ENCODE peak calls at places on chromosomes 1 and 21, in five cellular contexts. O is H9, U is neuronal stem cell, N is IMR-90, E is H1. T is an unnamed sample.

GRCh38 chr1:91755176-91755575 is 130.8 kb downstream of the TGFBR3 start:
- DNase-seq in O (no peak), U (no peak), N (peak), E (no peak), T (no peak)

GRCh38 chr1:10250663-10251062 is 40.3 kb downstream of the KIF1B start:
- DNase-seq in O (no peak), U (no peak), N (no peak), E (no peak), T (no peak)

GRCh38 chr1:226816585-226816984 is 53.8 kb upstream of the PSEN2 start:
- DNase-seq in O (no peak), U (no peak), N (peak), E (no peak), T (peak)

GRCh38 chr1:70134148-70134547 is 71.2 kb downstream of the LRRC40 start:
- DNase-seq in O (no peak), U (no peak), N (no peak), E (no peak), T (peak)

GRCh38 chr21:45285266-45285931 is 2.3 kb downstream of the POFUT2 start:
- DNase-seq in O (peak), U (no peak), N (no peak), E (no peak), T (no peak)

GRCh38 chr1:200354243-200354642 is 55.6 kb downstream of the ZNF281 start:
- DNase-seq in O (no peak), U (no peak), N (no peak), E (no peak), T (peak)

GRCh38 chr1:2556277-2557145 is at the start of gene TNFRSF14:
- DNase-seq in O (no peak), U (no peak), N (peak), E (no peak), T (peak)

GRCh38 chr1:86449103-86449502 is 19.6 kb upstream of the CLCA1 start:
- DNase-seq in O (no peak), U (no peak), N (no peak), E (no peak), T (no peak)

GRCh38 chr1:159831696-159832225 is 5.1 kb downstream of the SLAMF8 start:
- DNase-seq in O (no peak), U (no peak), N (no peak), E (no peak), T (no peak)

GRCh38 chr21:44658913-44659595 is 1.3 kb downstream of the KRTAP12-3 start:
- DNase-seq in O (peak), U (no peak), N (no peak), E (no peak), T (no peak)

GRCh38 chr1:160797861-160798273 is 1.9 kb downstream of the LY9 start:
- DNase-seq in O (no peak), U (no peak), N (no peak), E (no peak), T (no peak)

GRCh38 chr1:230157409-230158390 is 90.7 kb downstream of the GALNT2 start:
- DNase-seq in O (peak), U (no peak), N (no peak), E (no peak), T (no peak)

GRCh38 chr1:234114648-234115307 is 210.3 kb downstream of the SLC35F3 start:
- DNase-seq in O (no peak), U (peak), N (peak), E (no peak), T (peak)

GRCh38 chr21:38804030-38804616 is 1.6 kb upstream of the ETS2 start:
- DNase-seq in O (no peak), U (no peak), N (peak), E (no peak), T (peak)

GRCh38 chr21:17576080-17576835 is 36.4 kb downstream of the BTG3 start:
- DNase-seq in O (no peak), U (no peak), N (no peak), E (no peak), T (no peak)

GRCh38 chr1:239586128-239586527 is 199.8 kb downstream of the CHRM3 start:
- DNase-seq in O (no peak), U (no peak), N (no peak), E (no peak), T (no peak)

GRCh38 chr1:103191327-103191726 is 83.0 kb upstream of the COL11A1 start:
- DNase-seq in O (no peak), U (no peak), N (peak), E (no peak), T (peak)

GRCh38 chr1:158024737-158025136 is 31.3 kb downstream of the KIRREL1 start:
- DNase-seq in O (no peak), U (no peak), N (no peak), E (no peak), T (no peak)

GRCh38 chr1:202127061-202127460 is 4.3 kb downstream of the GPR37L1 start:
- DNase-seq in O (no peak), U (no peak), N (no peak), E (no peak), T (no peak)

GRCh38 chr1:116365353-116365780 is 7.7 kb upstream of the ATP1A1 start:
- DNase-seq in O (no peak), U (no peak), N (no peak), E (no peak), T (no peak)

GRCh38 chr1:234711400-234711799 is 101.4 kb upstream of the IRF2BP2 start:
- DNase-seq in O (no peak), U (no peak), N (peak), E (no peak), T (no peak)

GRCh38 chr1:47424336-47424982 is 8.4 kb downstream of the FOXE3 start:
- DNase-seq in O (peak), U (peak), N (peak), E (no peak), T (peak)

GRCh38 chr1:234884006-234884405 is 244.6 kb downstream of the TOMM20 start:
- DNase-seq in O (no peak), U (no peak), N (no peak), E (no peak), T (no peak)

GRCh38 chr1:55044617-55045397 is 5.5 kb downstream of the PCSK9 start:
- DNase-seq in O (no peak), U (no peak), N (no peak), E (no peak), T (no peak)

GRCh38 chr1:116580446-116581322 is 9.9 kb upstream of the CD58 start:
- DNase-seq in O (no peak), U (no peak), N (no peak), E (no peak), T (no peak)

GRCh38 chr1:26790551-26790953 is 2.8 kb downstream of the PIGV start:
- DNase-seq in O (no peak), U (no peak), N (no peak), E (no peak), T (no peak)

GRCh38 chr1:74731399-74732052 is 1.3 kb downstream of the CRYZ start:
- DNase-seq in O (no peak), U (no peak), N (peak), E (no peak), T (peak)

DNA sequence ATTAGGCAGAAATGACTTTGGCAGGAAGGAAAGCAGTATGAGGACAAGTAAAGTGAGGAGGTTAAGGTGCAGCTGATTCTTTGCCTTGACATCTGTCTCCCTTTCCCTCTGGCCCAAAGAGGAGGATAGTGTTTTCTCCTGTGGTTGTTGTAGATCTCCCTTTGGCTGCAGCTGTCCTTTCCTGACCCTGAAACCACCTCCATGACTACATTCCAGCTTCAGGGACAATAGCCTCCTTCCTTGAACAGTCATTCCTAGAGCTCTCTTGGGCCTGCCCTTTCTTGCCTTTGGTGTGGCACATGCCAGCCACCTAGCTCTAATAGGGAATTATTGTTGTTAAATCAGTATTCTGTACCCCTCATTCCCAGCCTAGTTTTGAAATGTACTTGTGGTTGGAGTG is 6.2 kb downstream of the ZMYM1 start:
- DNase-seq in O (no peak), U (no peak), N (no peak), E (no peak), T (no peak)
- H3K4me2 ChIP-seq in O (no peak), U (no peak), N (no peak), E (no peak), T (no peak)

DNA sequence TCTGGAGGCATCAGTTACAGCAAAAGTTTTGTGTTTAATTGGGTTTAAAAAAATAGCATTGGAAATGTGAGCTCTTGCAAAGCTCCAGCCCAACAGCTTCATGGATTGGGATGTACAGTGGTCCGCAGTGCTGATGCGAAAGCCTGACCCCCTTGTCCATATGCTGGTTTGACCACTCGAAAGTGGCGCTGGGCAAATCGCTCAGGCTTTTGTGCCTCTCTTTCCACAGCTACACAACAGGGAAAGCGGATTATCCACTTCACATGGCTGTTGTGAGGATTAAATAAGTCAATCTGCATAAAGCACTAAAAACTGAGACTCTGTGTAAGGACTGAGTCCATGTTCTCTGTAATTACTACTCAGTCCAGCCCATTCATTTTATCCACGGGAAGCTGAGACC is 57.2 kb downstream of the HUNK start:
- DNase-seq in O (no peak), U (no peak), N (no peak), E (no peak), T (no peak)
- H4K91ac ChIP-seq in O (no peak), U (no peak), N (no peak), E (no peak), T (no peak)

GRCh38 chr1:221308534-221309511 is 429.6 kb downstream of the HLX start:
- DNase-seq in O (no peak), U (no peak), N (no peak), E (no peak), T (no peak)
- H3K4me2 ChIP-seq in O (no peak), U (no peak), N (no peak), E (no peak), T (no peak)

GRCh38 chr1:12052997-12053686 is 10.0 kb upstream of the TNFRSF8 start:
- DNase-seq in O (no peak), U (no peak), N (no peak), E (no peak), T (no peak)
- H4K91ac ChIP-seq in O (no peak), U (no peak), N (no peak), E (no peak), T (no peak)

GRCh38 chr1:208820600-208821232 is 576.5 kb upstream of the PLXNA2 start:
- DNase-seq in O (no peak), U (no peak), N (no peak), E (no peak), T (no peak)
- H3K4me2 ChIP-seq in O (no peak), U (no peak), N (no peak), E (no peak), T (no peak)

GRCh38 chr1:29181413-29182225 is at the start of gene SRSF4:
- DNase-seq in O (peak), U (peak), N (peak), E (peak), T (peak)

GRCh38 chr1:29190718-29191117 is 9.0 kb upstream of the SRSF4 start:
- DNase-seq in O (no peak), U (no peak), N (no peak), E (no peak), T (no peak)

GRCh38 chr1:29183287-29183686 is 1.6 kb upstream of the SRSF4 start:
- DNase-seq in O (no peak), U (no peak), N (no peak), E (no peak), T (no peak)

GRCh38 chr1:29186707-29187106 is 5.0 kb upstream of the SRSF4 start:
- DNase-seq in O (peak), U (no peak), N (no peak), E (no peak), T (no peak)

GRCh38 chr1:29186252-29186651 is 4.6 kb upstream of the SRSF4 start:
- DNase-seq in O (no peak), U (no peak), N (peak), E (no peak), T (peak)
- H4K91ac ChIP-seq in O (no peak), U (no peak), N (no peak), E (peak), T (no peak)